ENCODE peak calls at places on chromosomes 13 and 19, in four cellular contexts. L, N, A and C are unnamed samples.

GRCh38 chr13:61286148-61286745 is 129.4 kb downstream of the PCDH20 start:
- DNase-seq in A (no peak), N (no peak), L (no peak), C (no peak)

GRCh38 chr13:45850020-45850613 is 1.4 kb downstream of the SIAH3 start:
- DNase-seq in A (no peak), N (no peak), L (no peak), C (no peak)

GRCh38 chr19:58399903-58400637 is 4.6 kb downstream of the RNF225 start:
- DNase-seq in L (no peak), N (no peak), A (no peak), C (no peak)

GRCh38 chr13:99421758-99422555 is 79.3 kb upstream of the TM9SF2 start:
- DNase-seq in L (no peak), A (no peak), N (no peak), C (no peak)

GRCh38 chr19:42028304-42029216 is 34.5 kb upstream of the ATP1A3 start:
- DNase-seq in L (no peak), A (peak; percentile 23), N (no peak), C (no peak)

GRCh38 chr19:30381366-30381765 is 9.2 kb downstream of the ZNF536 start:
- DNase-seq in N (no peak), L (no peak), A (no peak), C (no peak)

GRCh38 chr13:28181413-28181812 is 43.1 kb downstream of the PAN3 start:
- DNase-seq in N (no peak), L (no peak), A (no peak), C (no peak)

GRCh38 chr13:99980201-99981114 is 1.1 kb upstream of the ZIC2 start:
- DNase-seq in N (peak; percentile 47), A (peak; percentile 66), L (no peak), C (peak; percentile 85)

GRCh38 chr13:113631341-113632095 is 26.5 kb downstream of the ATP4B start:
- DNase-seq in A (no peak), L (peak; percentile 34), N (no peak), C (peak; percentile 59)

GRCh38 chr13:99221567-99222239 is 21.0 kb downstream of the UBAC2 start:
- DNase-seq in L (no peak), A (no peak), N (no peak), C (no peak)

GRCh38 chr19:10329555-10329954 is 3.8 kb downstream of the RAVER1 start:
- DNase-seq in A (no peak), N (no peak), L (no peak), C (no peak)

GRCh38 chr19:4539697-4540581 is at the start of gene LRG1:
- DNase-seq in L (peak; percentile 88), A (no peak), N (no peak), C (peak; percentile 92)

GRCh38 chr13:61410669-61411297 is 4.9 kb downstream of the PCDH20 start:
- DNase-seq in L (no peak), A (no peak), N (no peak), C (no peak)

GRCh38 chr19:6958786-6959185 is 62.4 kb downstream of the MBD3L2B start:
- DNase-seq in N (no peak), A (no peak), L (peak; percentile 55), C (no peak)

GRCh38 chr19:53132231-53132991 is at the start of gene ZNF415:
- DNase-seq in A (peak; percentile 19), N (no peak), L (peak; percentile 69), C (peak; percentile 89)

GRCh38 chr13:54445865-54446264 is 1417.3 kb downstream of the OLFM4 start:
- DNase-seq in N (no peak), A (no peak), L (no peak), C (no peak)

GRCh38 chr13:37453246-37453645 is 145.3 kb downstream of the POSTN start:
- DNase-seq in A (no peak), N (no peak), L (no peak), C (no peak)

GRCh38 chr13:42967660-42968059 is 24.4 kb downstream of the EPSTI1 start:
- DNase-seq in N (no peak), L (no peak), A (no peak), C (no peak)

GRCh38 chr13:102286326-102286725 is 115.5 kb downstream of the FGF14 start:
- DNase-seq in A (no peak), N (no peak), L (no peak), C (no peak)

GRCh38 chr13:102773441-102774209 is at the start of gene TEX30:
- DNase-seq in L (peak; percentile 90), N (peak; percentile 87), A (peak; percentile 88), C (peak; percentile 97)

GRCh38 chr13:97781891-97782305 is 171.6 kb upstream of the IPO5 start:
- DNase-seq in N (no peak), A (no peak), L (no peak), C (no peak)

GRCh38 chr13:49400755-49401659 is 42.9 kb downstream of the CAB39L start:
- DNase-seq in A (no peak), L (no peak), N (no peak), C (no peak)

GRCh38 chr19:54684537-54684936 is 21.8 kb downstream of the LILRB4 start:
- DNase-seq in A (no peak), L (no peak), N (no peak), C (no peak)

GRCh38 chr19:3075605-3076431 is 13.5 kb upstream of the TLE5 start:
- DNase-seq in L (peak; percentile 79), A (peak; percentile 81), N (peak; percentile 68), C (peak; percentile 91)

GRCh38 chr13:101785858-101786257 is 333.4 kb downstream of the ITGBL1 start:
- DNase-seq in A (no peak), L (no peak), N (no peak), C (no peak)

GRCh38 chr19:16233836-16234551 is 36.3 kb downstream of the AP1M1 start:
- DNase-seq in A (no peak), L (no peak), N (no peak), C (no peak)